ENCODE peak calls at places on chromosomes 4 and X, in nine cellular contexts. O, L, U, D, F, K, H, E and B are unnamed samples.

GRCh38 chrX:130385520-130385919 is at the start of gene GPR119:
- DNase-seq in O (no peak), L (no peak), U (no peak), D (no peak), F (no peak), K (no peak), H (no peak), E (no peak), B (no peak)

GRCh38 chr4:30396772-30397475 is 323.2 kb upstream of the PCDH7 start:
- DNase-seq in O (no peak), L (no peak), U (no peak), D (no peak), F (no peak), K (peak; percentile 32), H (peak; percentile 4), E (no peak), B (no peak)

GRCh38 chrX:42776195-42776594 is 1.8 kb downstream of the PPP1R2C start:
- DNase-seq in O (no peak), L (no peak), U (no peak), D (no peak), F (no peak), K (peak; percentile 45), H (no peak), E (no peak), B (no peak)

GRCh38 chr4:6474705-6475457 is 2.5 kb upstream of the PPP2R2C start:
- DNase-seq in O (no peak), L (peak; percentile 7), U (no peak), D (no peak), F (no peak), K (no peak), H (no peak), E (no peak), B (no peak)

GRCh38 chr4:182143086-182143821 is 99.9 kb upstream of the TENM3 start:
- DNase-seq in O (no peak), L (no peak), U (no peak), D (no peak), F (peak; percentile 1), K (peak; percentile 30), H (no peak), E (no peak), B (peak; percentile 49)

GRCh38 chrX:134908235-134908834 is 82.5 kb upstream of the SMIM10 start:
- DNase-seq in O (no peak), L (no peak), U (no peak), D (no peak), F (peak; percentile 72), K (no peak), H (no peak), E (peak; percentile 18), B (no peak)

GRCh38 chrX:48540015-48540350 is 469 bp downstream of the TBC1D25 start:
- DNase-seq in O (peak; percentile 49), L (no peak), U (peak; percentile 47), D (no peak), F (peak; percentile 56), K (peak; percentile 27), H (peak; percentile 12), E (no peak), B (no peak)

GRCh38 chr4:15945516-15945915 is 7.0 kb upstream of the FGFBP1 start:
- DNase-seq in O (no peak), L (no peak), U (no peak), D (no peak), F (no peak), K (no peak), H (peak; percentile 88), E (no peak), B (no peak)

GRCh38 chrX:9354918-9355317 is 109.9 kb upstream of the TBL1X start:
- DNase-seq in O (no peak), L (no peak), U (no peak), D (no peak), F (no peak), K (no peak), H (no peak), E (no peak), B (no peak)

GRCh38 chr4:173211838-173212237 is 43.2 kb downstream of the GALNT7 start:
- DNase-seq in O (no peak), L (no peak), U (no peak), D (peak; percentile 31), F (peak; percentile 70), K (peak; percentile 88), H (no peak), E (no peak), B (peak; percentile 83)

GRCh38 chrX:49079489-49080428 is at the start of gene WDR45:
- DNase-seq in O (peak; percentile 23), L (peak; percentile 57), U (peak; percentile 14), D (peak; percentile 51), F (peak; percentile 73), K (peak; percentile 70), H (peak; percentile 19), E (no peak), B (no peak)

GRCh38 chr4:145805490-145805889 is 125.5 kb downstream of the C4orf51 start:
- DNase-seq in O (no peak), L (peak; percentile 87), U (no peak), D (no peak), F (peak; percentile 97), K (peak; percentile 56), H (no peak), E (no peak), B (peak; percentile 49)

GRCh38 chr4:80243274-80244018 is 23.0 kb upstream of the FGF5 start:
- DNase-seq in O (no peak), L (no peak), U (peak; percentile 35), D (no peak), F (no peak), K (no peak), H (no peak), E (no peak), B (no peak)

GRCh38 chr4:7217453-7218310 is 25.3 kb downstream of the SORCS2 start:
- DNase-seq in O (no peak), L (no peak), U (no peak), D (no peak), F (no peak), K (peak; percentile 62), H (no peak), E (no peak), B (peak; percentile 38)

GRCh38 chr4:148284526-148285193 is 157.6 kb downstream of the NR3C2 start:
- DNase-seq in O (no peak), L (no peak), U (no peak), D (no peak), F (peak; percentile 62), K (no peak), H (no peak), E (no peak), B (no peak)

GRCh38 chr4:188695261-188695660 is 556.0 kb downstream of the TRIML1 start:
- DNase-seq in O (no peak), L (no peak), U (no peak), D (no peak), F (no peak), K (no peak), H (no peak), E (no peak), B (no peak)

GRCh38 chr4:76987153-76987562 is 37.6 kb downstream of the SEPTIN11 start:
- DNase-seq in O (no peak), L (no peak), U (no peak), D (peak; percentile 99), F (no peak), K (peak; percentile 63), H (no peak), E (no peak), B (no peak)